ENCODE peak calls at places on chromosomes 13 and 19, in seven cellular contexts. One of them, this sample, is unnamed.

GRCh38 chr19:42268142-42268703 is 829 bp upstream of the CIC start:
- DNase-seq in BE2C: peak
- DNase-seq in B cell: peak
- DNase-seq in WTC11: peak
- DNase-seq in GM20000: peak
- DNase-seq in fibroblast of mammary gland: peak
- DNase-seq in progenitor cell of endocrine pancreas: peak
- DNase-seq in this sample: peak

GRCh38 chr13:79874396-79875360 is 393.7 kb downstream of the NDFIP2 start:
- DNase-seq in B cell: no peak
- DNase-seq in WTC11: no peak
- DNase-seq in fibroblast of mammary gland: peak
- DNase-seq in progenitor cell of endocrine pancreas: no peak
- DNase-seq in GM20000: no peak
- DNase-seq in BE2C: no peak
- DNase-seq in this sample: no peak

GRCh38 chr19:5068251-5069090 is 99.6 kb downstream of the KDM4B start:
- DNase-seq in fibroblast of mammary gland: no peak
- DNase-seq in progenitor cell of endocrine pancreas: no peak
- DNase-seq in WTC11: no peak
- DNase-seq in BE2C: no peak
- DNase-seq in B cell: no peak
- DNase-seq in GM20000: no peak
- DNase-seq in this sample: no peak

GRCh38 chr19:47417746-47418594 is 1.4 kb downstream of the MEIS3 start:
- DNase-seq in B cell: no peak
- DNase-seq in GM20000: no peak
- DNase-seq in WTC11: no peak
- DNase-seq in progenitor cell of endocrine pancreas: no peak
- DNase-seq in BE2C: no peak
- DNase-seq in fibroblast of mammary gland: no peak
- DNase-seq in this sample: no peak

GRCh38 chr19:41887711-41888382 is 4.9 kb downstream of the ARHGEF1 start:
- DNase-seq in GM20000: peak
- DNase-seq in WTC11: peak
- DNase-seq in progenitor cell of endocrine pancreas: peak
- DNase-seq in B cell: peak
- DNase-seq in fibroblast of mammary gland: peak
- DNase-seq in BE2C: no peak
- DNase-seq in this sample: no peak

GRCh38 chr19:35641515-35642151 is at the start of gene ETV2:
- DNase-seq in progenitor cell of endocrine pancreas: no peak
- DNase-seq in GM20000: peak
- DNase-seq in B cell: no peak
- DNase-seq in BE2C: peak
- DNase-seq in fibroblast of mammary gland: peak
- DNase-seq in WTC11: peak
- DNase-seq in this sample: peak

GRCh38 chr13:110650436-110650835 is 35.1 kb downstream of the NAXD start:
- DNase-seq in BE2C: no peak
- DNase-seq in fibroblast of mammary gland: no peak
- DNase-seq in WTC11: no peak
- DNase-seq in GM20000: no peak
- DNase-seq in B cell: no peak
- DNase-seq in progenitor cell of endocrine pancreas: no peak
- DNase-seq in this sample: no peak

GRCh38 chr13:107678075-107678689 is 537.2 kb downstream of the LIG4 start:
- DNase-seq in GM20000: no peak
- DNase-seq in WTC11: no peak
- DNase-seq in B cell: no peak
- DNase-seq in BE2C: peak
- DNase-seq in fibroblast of mammary gland: no peak
- DNase-seq in progenitor cell of endocrine pancreas: no peak
- DNase-seq in this sample: no peak

GRCh38 chr19:16366433-16367268 is 42.0 kb downstream of the KLF2 start:
- DNase-seq in fibroblast of mammary gland: no peak
- DNase-seq in WTC11: no peak
- DNase-seq in BE2C: no peak
- DNase-seq in progenitor cell of endocrine pancreas: no peak
- DNase-seq in B cell: peak
- DNase-seq in GM20000: peak
- DNase-seq in this sample: no peak

GRCh38 chr19:38452430-38453366 is 19.2 kb downstream of the RYR1 start:
- DNase-seq in progenitor cell of endocrine pancreas: no peak
- DNase-seq in WTC11: peak
- DNase-seq in GM20000: no peak
- DNase-seq in fibroblast of mammary gland: no peak
- DNase-seq in B cell: no peak
- DNase-seq in BE2C: peak
- DNase-seq in this sample: no peak
- TF ChIP-seq CTCF in progenitor cell of endocrine pancreas: no peak
- TF ChIP-seq CTCF in WTC11: no peak
- TF ChIP-seq CTCF in GM20000: no peak
- TF ChIP-seq CTCF in fibroblast of mammary gland: no peak
- TF ChIP-seq CTCF in B cell: no peak
- TF ChIP-seq CTCF in BE2C: no peak
- TF ChIP-seq CTCF in this sample: no peak

DNA sequence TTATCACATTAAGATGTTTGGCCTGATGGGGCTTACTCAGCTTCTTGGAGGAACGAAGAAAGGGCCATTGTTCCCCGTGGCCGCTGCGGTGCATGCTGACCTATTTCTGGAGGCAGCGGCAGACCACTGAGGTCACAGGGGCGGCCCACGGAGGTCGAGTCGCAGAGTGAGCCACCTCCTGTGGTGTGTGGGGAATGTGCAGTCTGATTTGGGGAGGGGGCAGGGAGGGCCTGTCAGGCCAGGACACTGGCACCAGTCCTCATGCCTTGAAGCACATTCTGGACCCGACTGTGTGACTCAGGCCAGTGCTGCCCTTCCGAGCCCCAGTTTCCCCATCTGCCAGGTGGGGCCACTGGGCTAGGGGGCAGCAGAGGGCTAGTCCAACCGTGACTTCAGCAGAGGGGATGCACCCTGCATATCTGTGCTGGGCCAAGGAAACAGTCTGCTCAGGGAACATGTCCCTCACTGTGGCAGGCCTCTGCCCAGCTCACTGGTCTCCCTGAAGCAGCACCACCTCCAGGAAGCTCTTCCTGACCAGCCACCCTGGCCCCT is 6.3 kb downstream of the SLC7A10 start:
- DNase-seq in fibroblast of mammary gland: no peak
- DNase-seq in B cell: no peak
- DNase-seq in BE2C: no peak
- DNase-seq in WTC11: peak
- DNase-seq in progenitor cell of endocrine pancreas: no peak
- DNase-seq in GM20000: no peak
- DNase-seq in this sample: peak
- TF ChIP-seq CTCF in fibroblast of mammary gland: peak
- TF ChIP-seq CTCF in B cell: no peak
- TF ChIP-seq CTCF in BE2C: peak
- TF ChIP-seq CTCF in WTC11: peak
- TF ChIP-seq CTCF in progenitor cell of endocrine pancreas: peak
- TF ChIP-seq CTCF in GM20000: peak
- TF ChIP-seq CTCF in this sample: peak

GRCh38 chr19:33703821-33704220 is 82.1 kb downstream of the CHST8 start:
- DNase-seq in fibroblast of mammary gland: no peak
- DNase-seq in GM20000: no peak
- DNase-seq in progenitor cell of endocrine pancreas: no peak
- DNase-seq in BE2C: no peak
- DNase-seq in WTC11: no peak
- DNase-seq in B cell: no peak
- DNase-seq in this sample: no peak
- TF ChIP-seq CTCF in fibroblast of mammary gland: no peak
- TF ChIP-seq CTCF in GM20000: no peak
- TF ChIP-seq CTCF in progenitor cell of endocrine pancreas: no peak
- TF ChIP-seq CTCF in BE2C: no peak
- TF ChIP-seq CTCF in WTC11: no peak
- TF ChIP-seq CTCF in B cell: no peak
- TF ChIP-seq CTCF in this sample: no peak

GRCh38 chr13:103788061-103788652 is 721.9 kb upstream of the SLC10A2 start:
- DNase-seq in B cell: no peak
- DNase-seq in WTC11: peak
- DNase-seq in progenitor cell of endocrine pancreas: no peak
- DNase-seq in GM20000: no peak
- DNase-seq in BE2C: peak
- DNase-seq in fibroblast of mammary gland: no peak
- DNase-seq in this sample: no peak
- TF ChIP-seq CTCF in B cell: no peak
- TF ChIP-seq CTCF in WTC11: no peak
- TF ChIP-seq CTCF in progenitor cell of endocrine pancreas: peak
- TF ChIP-seq CTCF in GM20000: no peak
- TF ChIP-seq CTCF in BE2C: peak
- TF ChIP-seq CTCF in fibroblast of mammary gland: no peak
- TF ChIP-seq CTCF in this sample: peak

DNA sequence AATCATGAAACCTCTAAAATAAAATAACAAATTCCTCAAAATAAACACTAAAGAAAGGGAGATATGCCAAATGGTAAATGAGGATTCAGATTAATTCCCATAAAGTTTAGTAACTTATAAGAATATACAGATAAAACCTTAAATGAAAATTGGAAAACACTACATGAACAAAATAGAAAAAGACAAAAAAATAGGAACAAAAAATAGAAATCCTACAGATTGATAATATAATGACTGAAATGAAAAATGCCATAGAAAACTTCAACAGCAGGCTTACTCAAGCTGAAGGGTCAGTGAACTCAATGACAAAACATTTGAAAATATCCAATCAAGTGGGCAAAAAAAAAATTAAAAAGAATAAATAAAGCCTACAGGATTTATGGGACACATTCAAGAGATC is 1784.8 kb downstream of the PCDH9 start:
- DNase-seq in fibroblast of mammary gland: no peak
- DNase-seq in WTC11: no peak
- DNase-seq in B cell: no peak
- DNase-seq in progenitor cell of endocrine pancreas: no peak
- DNase-seq in BE2C: no peak
- DNase-seq in GM20000: no peak
- DNase-seq in this sample: no peak
- TF ChIP-seq CTCF in fibroblast of mammary gland: no peak
- TF ChIP-seq CTCF in WTC11: no peak
- TF ChIP-seq CTCF in B cell: no peak
- TF ChIP-seq CTCF in progenitor cell of endocrine pancreas: no peak
- TF ChIP-seq CTCF in BE2C: no peak
- TF ChIP-seq CTCF in GM20000: no peak
- TF ChIP-seq CTCF in this sample: no peak

This sample was measured in neural crest cell.